ENCODE peak calls at places on chromosome 20, in five cellular contexts. One of them, this sample, is unnamed.
A peak's percentile ranks its signal among the peaks of the same experiment; 100 is the strongest.

GRCh38 chr20:43404880-43405279 is 52.8 kb upstream of the SRSF6 start:
- DNase-seq in kidney epithelial cell: no peak
- DNase-seq in AML-193: peak; percentile 10
- DNase-seq in cardiac muscle cell: no peak
- DNase-seq in naive thymus-derived CD4-positive, alpha-beta T cell: no peak
- DNase-seq in this sample: no peak

GRCh38 chr20:38447931-38448675 is 13.0 kb upstream of the SNHG17 start:
- DNase-seq in kidney epithelial cell: no peak
- DNase-seq in AML-193: no peak
- DNase-seq in cardiac muscle cell: no peak
- DNase-seq in naive thymus-derived CD4-positive, alpha-beta T cell: no peak
- DNase-seq in this sample: no peak

GRCh38 chr20:50278684-50279531 is 88.3 kb downstream of the CEBPB start:
- DNase-seq in kidney epithelial cell: no peak
- DNase-seq in AML-193: no peak
- DNase-seq in cardiac muscle cell: peak; percentile 47
- DNase-seq in naive thymus-derived CD4-positive, alpha-beta T cell: no peak
- DNase-seq in this sample: peak; percentile 73

GRCh38 chr20:4135385-4136077 is 120.2 kb upstream of the RNF24 start:
- DNase-seq in kidney epithelial cell: peak; percentile 99
- DNase-seq in AML-193: no peak
- DNase-seq in cardiac muscle cell: no peak
- DNase-seq in naive thymus-derived CD4-positive, alpha-beta T cell: no peak
- DNase-seq in this sample: no peak

GRCh38 chr20:24289737-24290481 is 179.5 kb upstream of the SYNDIG1 start:
- DNase-seq in kidney epithelial cell: no peak
- DNase-seq in AML-193: peak; percentile 68
- DNase-seq in cardiac muscle cell: no peak
- DNase-seq in naive thymus-derived CD4-positive, alpha-beta T cell: no peak
- DNase-seq in this sample: no peak

GRCh38 chr20:56689318-56689717 is 60.2 kb downstream of the TFAP2C start:
- DNase-seq in kidney epithelial cell: no peak
- DNase-seq in AML-193: no peak
- DNase-seq in cardiac muscle cell: no peak
- DNase-seq in naive thymus-derived CD4-positive, alpha-beta T cell: no peak
- DNase-seq in this sample: no peak

GRCh38 chr20:63005862-63006564 is 751 bp downstream of the BHLHE23 start:
- DNase-seq in kidney epithelial cell: no peak
- DNase-seq in AML-193: no peak
- DNase-seq in cardiac muscle cell: peak; percentile 23
- DNase-seq in naive thymus-derived CD4-positive, alpha-beta T cell: no peak
- DNase-seq in this sample: no peak

GRCh38 chr20:21607971-21608735 is 94.3 kb upstream of the NKX2-2 start:
- DNase-seq in kidney epithelial cell: no peak
- DNase-seq in AML-193: no peak
- DNase-seq in cardiac muscle cell: no peak
- DNase-seq in naive thymus-derived CD4-positive, alpha-beta T cell: no peak
- DNase-seq in this sample: no peak

GRCh38 chr20:39623584-39624234 is 661.6 kb downstream of the DHX35 start:
- DNase-seq in kidney epithelial cell: no peak
- DNase-seq in AML-193: no peak
- DNase-seq in cardiac muscle cell: no peak
- DNase-seq in naive thymus-derived CD4-positive, alpha-beta T cell: no peak
- DNase-seq in this sample: peak; percentile 28

GRCh38 chr20:50445367-50446151 is 64.6 kb upstream of the PTPN1 start:
- DNase-seq in kidney epithelial cell: no peak
- DNase-seq in AML-193: no peak
- DNase-seq in cardiac muscle cell: no peak
- DNase-seq in naive thymus-derived CD4-positive, alpha-beta T cell: no peak
- DNase-seq in this sample: no peak

GRCh38 chr20:3238616-3239025 is 369 bp downstream of the SLC4A11 start:
- DNase-seq in kidney epithelial cell: no peak
- DNase-seq in AML-193: peak; percentile 30
- DNase-seq in cardiac muscle cell: no peak
- DNase-seq in naive thymus-derived CD4-positive, alpha-beta T cell: no peak
- DNase-seq in this sample: no peak

GRCh38 chr20:35318502-35319157 is 26.4 kb upstream of the FAM83C start:
- DNase-seq in kidney epithelial cell: peak; percentile 94
- DNase-seq in AML-193: no peak
- DNase-seq in cardiac muscle cell: no peak
- DNase-seq in naive thymus-derived CD4-positive, alpha-beta T cell: no peak
- DNase-seq in this sample: no peak

GRCh38 chr20:44532981-44533331 is 11.1 kb upstream of the SERINC3 start:
- DNase-seq in kidney epithelial cell: no peak
- DNase-seq in AML-193: no peak
- DNase-seq in cardiac muscle cell: no peak
- DNase-seq in naive thymus-derived CD4-positive, alpha-beta T cell: peak; percentile 31
- DNase-seq in this sample: no peak

GRCh38 chr20:43477193-43477592 is 19.5 kb downstream of the SRSF6 start:
- DNase-seq in kidney epithelial cell: no peak
- DNase-seq in AML-193: no peak
- DNase-seq in cardiac muscle cell: no peak
- DNase-seq in naive thymus-derived CD4-positive, alpha-beta T cell: no peak
- DNase-seq in this sample: no peak

GRCh38 chr20:34703573-34704176 is 469 bp upstream of the TP53INP2 start:
- DNase-seq in kidney epithelial cell: no peak
- DNase-seq in AML-193: no peak
- DNase-seq in cardiac muscle cell: peak; percentile 28
- DNase-seq in naive thymus-derived CD4-positive, alpha-beta T cell: peak; percentile 25
- DNase-seq in this sample: peak; percentile 17

GRCh38 chr20:45470939-45471338 is 1.4 kb downstream of the WFDC2 start:
- DNase-seq in kidney epithelial cell: no peak
- DNase-seq in AML-193: no peak
- DNase-seq in cardiac muscle cell: peak; percentile 17
- DNase-seq in naive thymus-derived CD4-positive, alpha-beta T cell: no peak
- DNase-seq in this sample: no peak

GRCh38 chr20:33791959-33792597 is 19.1 kb upstream of the CHMP4B start:
- DNase-seq in kidney epithelial cell: no peak
- DNase-seq in AML-193: no peak
- DNase-seq in cardiac muscle cell: peak; percentile 43
- DNase-seq in naive thymus-derived CD4-positive, alpha-beta T cell: no peak
- DNase-seq in this sample: peak; percentile 20

GRCh38 chr20:53786445-53787267 is 193.0 kb upstream of the ZNF217 start:
- DNase-seq in kidney epithelial cell: no peak
- DNase-seq in AML-193: no peak
- DNase-seq in cardiac muscle cell: no peak
- DNase-seq in naive thymus-derived CD4-positive, alpha-beta T cell: no peak
- DNase-seq in this sample: no peak

GRCh38 chr20:48404598-48404997 is 423.2 kb downstream of the PREX1 start:
- DNase-seq in kidney epithelial cell: no peak
- DNase-seq in AML-193: no peak
- DNase-seq in cardiac muscle cell: no peak
- DNase-seq in naive thymus-derived CD4-positive, alpha-beta T cell: no peak
- DNase-seq in this sample: no peak

GRCh38 chr20:47276856-47277541 is 79.5 kb downstream of the ZMYND8 start:
- DNase-seq in kidney epithelial cell: peak; percentile 49
- DNase-seq in AML-193: no peak
- DNase-seq in cardiac muscle cell: no peak
- DNase-seq in naive thymus-derived CD4-positive, alpha-beta T cell: no peak
- DNase-seq in this sample: peak; percentile 36

GRCh38 chr20:8757146-8757545 is 311.7 kb upstream of the PLCB4 start:
- DNase-seq in kidney epithelial cell: no peak
- DNase-seq in AML-193: no peak
- DNase-seq in cardiac muscle cell: no peak
- DNase-seq in naive thymus-derived CD4-positive, alpha-beta T cell: no peak
- DNase-seq in this sample: no peak

GRCh38 chr20:2151805-2152727 is 50.4 kb downstream of the STK35 start:
- DNase-seq in kidney epithelial cell: no peak
- DNase-seq in AML-193: no peak
- DNase-seq in cardiac muscle cell: peak; percentile 9
- DNase-seq in naive thymus-derived CD4-positive, alpha-beta T cell: no peak
- DNase-seq in this sample: no peak

GRCh38 chr20:57381596-57382503 is 9.3 kb upstream of the RBM38 start:
- DNase-seq in kidney epithelial cell: no peak
- DNase-seq in AML-193: peak; percentile 76
- DNase-seq in cardiac muscle cell: peak; percentile 85
- DNase-seq in naive thymus-derived CD4-positive, alpha-beta T cell: peak; percentile 71
- DNase-seq in this sample: peak; percentile 87

GRCh38 chr20:46277602-46278001 is 30.7 kb downstream of the CDH22 start:
- DNase-seq in kidney epithelial cell: no peak
- DNase-seq in AML-193: no peak
- DNase-seq in cardiac muscle cell: peak; percentile 28
- DNase-seq in naive thymus-derived CD4-positive, alpha-beta T cell: no peak
- DNase-seq in this sample: no peak

GRCh38 chr20:14892782-14893181 is 555.4 kb upstream of the FLRT3 start:
- DNase-seq in kidney epithelial cell: no peak
- DNase-seq in AML-193: no peak
- DNase-seq in cardiac muscle cell: no peak
- DNase-seq in naive thymus-derived CD4-positive, alpha-beta T cell: no peak
- DNase-seq in this sample: no peak

GRCh38 chr20:6841128-6841527 is 73.6 kb downstream of the BMP2 start:
- DNase-seq in kidney epithelial cell: no peak
- DNase-seq in AML-193: no peak
- DNase-seq in cardiac muscle cell: no peak
- DNase-seq in naive thymus-derived CD4-positive, alpha-beta T cell: no peak
- DNase-seq in this sample: no peak

GRCh38 chr20:22346716-22347115 is 237.7 kb downstream of the FOXA2 start:
- DNase-seq in kidney epithelial cell: no peak
- DNase-seq in AML-193: peak; percentile 15
- DNase-seq in cardiac muscle cell: no peak
- DNase-seq in naive thymus-derived CD4-positive, alpha-beta T cell: no peak
- DNase-seq in this sample: no peak

GRCh38 chr20:3158968-3159431 is 665 bp downstream of the FASTKD5 start:
- DNase-seq in kidney epithelial cell: no peak
- DNase-seq in AML-193: no peak
- DNase-seq in cardiac muscle cell: peak; percentile 17
- DNase-seq in naive thymus-derived CD4-positive, alpha-beta T cell: no peak
- DNase-seq in this sample: no peak

GRCh38 chr20:51044796-51045195 is 21.9 kb upstream of the KCNG1 start:
- DNase-seq in kidney epithelial cell: no peak
- DNase-seq in AML-193: no peak
- DNase-seq in cardiac muscle cell: no peak
- DNase-seq in naive thymus-derived CD4-positive, alpha-beta T cell: no peak
- DNase-seq in this sample: no peak

GRCh38 chr20:24720957-24721356 is 228.1 kb upstream of the CST7 start:
- DNase-seq in kidney epithelial cell: no peak
- DNase-seq in AML-193: no peak
- DNase-seq in cardiac muscle cell: no peak
- DNase-seq in naive thymus-derived CD4-positive, alpha-beta T cell: no peak
- DNase-seq in this sample: no peak

GRCh38 chr20:46985671-46986070 is 91.0 kb downstream of the EYA2 start:
- DNase-seq in kidney epithelial cell: no peak
- DNase-seq in AML-193: no peak
- DNase-seq in cardiac muscle cell: no peak
- DNase-seq in naive thymus-derived CD4-positive, alpha-beta T cell: no peak
- DNase-seq in this sample: no peak

GRCh38 chr20:46348231-46348803 is 40.0 kb upstream of the CDH22 start:
- DNase-seq in kidney epithelial cell: no peak
- DNase-seq in AML-193: no peak
- DNase-seq in cardiac muscle cell: peak; percentile 55
- DNase-seq in naive thymus-derived CD4-positive, alpha-beta T cell: no peak
- DNase-seq in this sample: peak; percentile 27

GRCh38 chr20:15119852-15120251 is 782.4 kb upstream of the FLRT3 start:
- DNase-seq in kidney epithelial cell: no peak
- DNase-seq in AML-193: no peak
- DNase-seq in cardiac muscle cell: no peak
- DNase-seq in naive thymus-derived CD4-positive, alpha-beta T cell: no peak
- DNase-seq in this sample: no peak

GRCh38 chr20:12435254-12435653 is 517.6 kb downstream of the BTBD3 start:
- DNase-seq in kidney epithelial cell: no peak
- DNase-seq in AML-193: no peak
- DNase-seq in cardiac muscle cell: no peak
- DNase-seq in naive thymus-derived CD4-positive, alpha-beta T cell: no peak
- DNase-seq in this sample: no peak